ENCODE peak calls at places on chromosome 2, in eight cellular contexts. H is tibial nerve, V is A549, Z is prostate gland, R is hepatocyte, Y is cardiac muscle cell, U is endodermal cell, P is brain microvascular endothelial cell. T is an unnamed sample.

GRCh38 chr2:155983850-155984249 is 348.7 kb downstream of the NR4A2 start:
- DNase-seq in R (no peak), V (no peak), Y (no peak), U (no peak), H (no peak), P (no peak), Z (no peak), T (no peak)

GRCh38 chr2:158394453-158394852 is 62.1 kb downstream of the CCDC148 start:
- DNase-seq in V (no peak), P (no peak), H (no peak), R (peak; percentile 15), U (no peak), Y (no peak), Z (no peak), T (no peak)

GRCh38 chr2:99648906-99649606 is 159.2 kb upstream of the REV1 start:
- DNase-seq in Y (no peak), Z (no peak), H (no peak), P (no peak), V (no peak), U (no peak), R (no peak), T (no peak)

GRCh38 chr2:191350826-191351225 is 105.6 kb downstream of the MYO1B start:
- DNase-seq in U (no peak), R (no peak), Y (no peak), V (no peak), H (no peak), Z (no peak), P (no peak), T (no peak)

GRCh38 chr2:70868970-70869369 is 33.4 kb upstream of the CD207 start:
- DNase-seq in P (no peak), Y (no peak), U (no peak), Z (no peak), R (no peak), V (no peak), H (no peak), T (no peak)

GRCh38 chr2:67581751-67582150 is 184.6 kb downstream of the ETAA1 start:
- DNase-seq in R (no peak), Z (no peak), H (no peak), Y (no peak), V (no peak), P (no peak), U (peak; percentile 74), T (no peak)

GRCh38 chr2:38534746-38535403 is 67.9 kb downstream of the HNRNPLL start:
- DNase-seq in Z (peak; percentile 23), Y (no peak), H (no peak), P (no peak), R (no peak), V (no peak), U (no peak), T (peak; percentile 27)

GRCh38 chr2:33559986-33560385 is 39.1 kb downstream of the FAM98A start:
- DNase-seq in H (no peak), R (no peak), V (no peak), P (no peak), Z (no peak), U (no peak), Y (no peak), T (no peak)

GRCh38 chr2:102046135-102046901 is 54.6 kb downstream of the IL1R2 start:
- DNase-seq in H (no peak), P (peak; percentile 39), R (no peak), Y (no peak), Z (no peak), V (no peak), U (no peak), T (no peak)

GRCh38 chr2:183996825-183997823 is 601.2 kb upstream of the ZNF804A start:
- DNase-seq in Z (peak; percentile 63), Y (peak; percentile 64), V (no peak), P (no peak), R (peak; percentile 38), H (no peak), U (peak; percentile 72), T (no peak)

GRCh38 chr2:182240862-182241371 is 185.9 kb downstream of the PDE1A start:
- DNase-seq in R (peak; percentile 58), H (no peak), V (peak; percentile 5), Z (no peak), P (peak; percentile 34), U (peak; percentile 73), Y (peak; percentile 42), T (peak; percentile 53)

GRCh38 chr2:239790313-239790712 is 234.8 kb downstream of the NDUFA10 start:
- DNase-seq in R (no peak), V (no peak), H (no peak), P (no peak), Z (no peak), Y (no peak), U (peak; percentile 35), T (no peak)

GRCh38 chr2:189854956-189855355 is 70.7 kb downstream of the PMS1 start:
- DNase-seq in P (no peak), V (no peak), H (no peak), R (no peak), Z (no peak), Y (no peak), U (no peak), T (no peak)

GRCh38 chr2:3254438-3254941 is 123.1 kb downstream of the EIPR1 start:
- DNase-seq in H (no peak), Z (no peak), P (no peak), Y (no peak), V (no peak), R (no peak), U (no peak), T (no peak)

GRCh38 chr2:219396863-219397457 is 9.2 kb upstream of the DNPEP start:
- DNase-seq in Y (no peak), R (no peak), Z (no peak), V (no peak), H (no peak), P (no peak), U (no peak), T (no peak)

GRCh38 chr2:81084101-81084500 is 779.5 kb upstream of the LRRTM1 start:
- DNase-seq in Y (no peak), R (no peak), P (no peak), U (no peak), Z (no peak), H (no peak), V (no peak), T (no peak)

GRCh38 chr2:207487650-207488315 is 42.0 kb upstream of the CREB1 start:
- DNase-seq in Y (no peak), U (peak; percentile 27), R (no peak), P (peak; percentile 90), V (peak; percentile 21), Z (no peak), H (no peak), T (no peak)

GRCh38 chr2:19837235-19837766 is 64.5 kb downstream of the TTC32 start:
- DNase-seq in Y (no peak), P (no peak), U (no peak), H (no peak), Z (no peak), R (no peak), V (no peak), T (no peak)

GRCh38 chr2:159677654-159678053 is 34.7 kb upstream of the MARCHF7 start:
- DNase-seq in U (no peak), Z (no peak), Y (no peak), R (no peak), P (no peak), V (no peak), H (no peak), T (no peak)

GRCh38 chr2:29423267-29423666 is 308.1 kb downstream of the CLIP4 start:
- DNase-seq in Y (no peak), R (peak; percentile 43), V (no peak), P (no peak), H (no peak), U (no peak), Z (no peak), T (peak; percentile 41)

GRCh38 chr2:174612960-174613359 is 15.4 kb upstream of the WIPF1 start:
- DNase-seq in V (no peak), Y (no peak), P (no peak), Z (no peak), U (no peak), H (no peak), R (peak; percentile 56), T (peak; percentile 81)

GRCh38 chr2:66428986-66429612 is 5.8 kb upstream of the MEIS1 start:
- DNase-seq in P (peak; percentile 36), Y (peak; percentile 80), H (no peak), V (peak; percentile 27), R (peak; percentile 67), Z (peak; percentile 39), U (peak; percentile 52), T (peak; percentile 53)
- H3K27ac ChIP-seq in P (no peak overlapping the region), Y (peak overlapping the region; percentile 99), H (no peak overlapping the region), V (no peak overlapping the region), R (no peak overlapping the region), Z (no peak overlapping the region), U (no peak overlapping the region), T (no peak overlapping the region)

DNA sequence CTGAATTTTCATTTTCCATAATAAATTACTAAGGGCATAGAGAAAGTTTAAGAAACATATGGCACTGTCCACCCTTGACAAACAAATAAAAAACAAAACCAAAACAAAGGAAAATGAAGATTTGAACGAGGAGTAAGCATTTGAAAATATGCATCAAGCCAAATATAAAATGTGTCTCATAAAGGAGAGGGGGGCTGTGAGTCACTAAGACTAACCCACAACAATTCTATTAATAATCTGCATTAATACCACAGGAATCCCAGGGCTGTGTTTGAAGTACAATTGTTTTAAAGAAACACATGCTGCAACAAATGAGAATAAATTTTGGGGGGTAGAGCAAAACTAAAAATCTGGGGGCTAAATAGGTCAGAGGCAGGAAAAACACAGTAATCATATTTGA is 53.8 kb upstream of the STK17B start:
- DNase-seq in V (no peak), Z (no peak), U (no peak), Y (no peak), P (peak; percentile 40), R (no peak), H (no peak), T (no peak)
- H3K4me3 ChIP-seq in V (no peak overlapping the region), Z (no peak overlapping the region), U (no peak overlapping the region), Y (no peak overlapping the region), P (no peak overlapping the region), R (no peak overlapping the region), H (no peak overlapping the region), T (no peak overlapping the region)

DNA sequence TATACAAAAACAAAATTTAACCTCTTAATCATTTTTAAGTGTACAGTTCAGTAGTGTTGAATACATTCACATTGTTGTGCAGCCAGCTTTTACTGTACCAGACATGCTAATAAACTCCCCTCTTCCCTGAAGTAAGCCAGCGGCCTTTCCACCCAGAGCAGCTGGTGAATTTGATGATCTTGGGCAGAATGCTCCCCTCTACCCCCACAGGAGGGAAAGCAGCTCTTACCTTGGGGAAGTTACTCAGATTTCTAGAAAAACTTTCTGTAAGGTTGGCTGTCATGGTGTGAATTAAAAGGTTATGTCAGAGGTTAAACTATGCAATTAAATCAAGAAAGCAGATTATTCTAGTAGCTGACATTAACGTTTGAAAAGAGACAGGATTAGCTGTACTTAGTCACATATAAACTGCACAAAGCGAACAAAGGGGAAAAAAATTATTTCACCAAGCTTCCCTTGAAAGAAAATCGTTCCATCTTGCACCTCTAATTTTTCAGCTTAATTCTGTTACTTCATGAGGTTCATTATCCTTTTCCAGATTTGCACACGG is 398.5 kb upstream of the NRP2 start:
- DNase-seq in U (no peak), Z (no peak), R (no peak), P (no peak), H (no peak), Y (no peak), V (no peak), T (no peak)
- H3K27ac ChIP-seq in U (no peak overlapping the region), Z (no peak overlapping the region), R (no peak overlapping the region), P (no peak overlapping the region), H (no peak overlapping the region), Y (no peak overlapping the region), V (no peak overlapping the region), T (no peak overlapping the region)

DNA sequence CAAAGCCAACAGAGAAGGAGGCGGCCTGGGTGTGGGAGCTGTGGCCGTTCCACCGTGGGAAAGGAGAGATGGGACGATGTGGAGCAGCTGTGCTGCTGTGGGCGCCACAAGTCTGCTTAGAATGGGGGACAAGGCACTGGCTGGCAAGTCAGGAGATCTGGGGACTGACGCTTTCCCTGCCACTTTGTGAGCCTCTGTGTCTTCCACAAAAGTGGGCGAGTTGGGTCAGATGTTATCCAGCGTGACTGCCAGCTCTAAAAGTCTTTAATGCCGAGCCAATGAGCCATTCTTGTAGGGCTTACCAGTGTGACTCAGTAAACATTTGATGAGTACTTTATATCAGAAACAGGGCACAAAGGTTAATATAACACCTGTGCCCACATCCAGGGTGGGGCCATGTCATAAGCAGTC is 113.6 kb upstream of the MGAT5 start:
- DNase-seq in U (no peak), Z (no peak), P (no peak), Y (no peak), V (no peak), R (no peak), H (no peak), T (peak; percentile 96)
- H3K4me3 ChIP-seq in U (no peak overlapping the region), Z (no peak overlapping the region), P (no peak overlapping the region), Y (no peak overlapping the region), V (no peak overlapping the region), R (no peak overlapping the region), H (no peak overlapping the region), T (no peak overlapping the region)

T was measured in small intestine.